ENCODE peak calls at places on chromosomes 6 and 20, in nine cellular contexts. H, Q, C, O, A, W, R, J and S are unnamed samples.

GRCh38 chr6:11607381-11607780 is 69.8 kb downstream of the TMEM170B start:
- DNase-seq in H (peak; percentile 36), Q (peak; percentile 56), C (no peak), O (no peak), A (no peak), W (no peak), R (peak; percentile 26), J (no peak), S (no peak)

GRCh38 chr20:63347081-63347741 is 13.9 kb downstream of the CHRNA4 start:
- DNase-seq in H (no peak), Q (no peak), C (no peak), O (no peak), A (no peak), W (no peak), R (no peak), J (no peak), S (no peak)

GRCh38 chr20:49199729-49200293 is 11.7 kb upstream of the STAU1 start:
- DNase-seq in H (no peak), Q (no peak), C (no peak), O (no peak), A (no peak), W (no peak), R (no peak), J (no peak), S (no peak)

GRCh38 chr6:121748850-121749249 is 313.4 kb downstream of the GJA1 start:
- DNase-seq in H (no peak), Q (no peak), C (no peak), O (no peak), A (peak; percentile 53), W (no peak), R (no peak), J (no peak), S (no peak)

GRCh38 chr20:51345601-51346101 is 196.9 kb downstream of the NFATC2 start:
- DNase-seq in H (no peak), Q (no peak), C (no peak), O (no peak), A (no peak), W (peak; percentile 67), R (no peak), J (no peak), S (no peak)

GRCh38 chr20:44364068-44364467 is 8.6 kb downstream of the HNF4A start:
- DNase-seq in H (no peak), Q (no peak), C (no peak), O (no peak), A (no peak), W (no peak), R (no peak), J (no peak), S (no peak)

GRCh38 chr20:19785173-19785799 is 27.2 kb downstream of the RIN2 start:
- DNase-seq in H (peak; percentile 49), Q (no peak), C (no peak), O (no peak), A (no peak), W (no peak), R (no peak), J (no peak), S (no peak)

GRCh38 chr6:104118274-104118673 is 741.4 kb downstream of the HACE1 start:
- DNase-seq in H (peak; percentile 3), Q (no peak), C (no peak), O (no peak), A (peak; percentile 74), W (no peak), R (no peak), J (no peak), S (no peak)

GRCh38 chr6:14108571-14109410 is 8.8 kb upstream of the CD83 start:
- DNase-seq in H (no peak), Q (peak; percentile 80), C (peak; percentile 28), O (no peak), A (no peak), W (no peak), R (no peak), J (peak; percentile 54), S (peak; percentile 9)

GRCh38 chr6:2185056-2185455 is 60.3 kb downstream of the GMDS start:
- DNase-seq in H (no peak), Q (no peak), C (no peak), O (no peak), A (no peak), W (no peak), R (no peak), J (no peak), S (no peak)

GRCh38 chr6:49541210-49541724 is 9.2 kb upstream of the C6orf141 start:
- DNase-seq in H (peak; percentile 80), Q (no peak), C (no peak), O (no peak), A (no peak), W (peak; percentile 92), R (no peak), J (no peak), S (no peak)

GRCh38 chr6:133241901-133242760 is 974 bp downstream of the EYA4 start:
- DNase-seq in H (no peak), Q (no peak), C (no peak), O (no peak), A (peak; percentile 65), W (no peak), R (no peak), J (peak; percentile 3), S (no peak)

GRCh38 chr6:27839303-27840081 is 72.7 kb downstream of the OR2B2 start:
- DNase-seq in H (no peak), Q (peak; percentile 71), C (peak; percentile 79), O (no peak), A (peak; percentile 66), W (peak; percentile 82), R (no peak), J (peak; percentile 37), S (no peak)